ENCODE peak calls at places on chromosomes 6 and 20, in five cellular contexts. One of them, this sample, is unnamed.

GRCh38 chr20:35601021-35601973 is 14.3 kb upstream of the SPAG4 start:
- DNase-seq in heart right ventricle: peak; percentile 66
- DNase-seq in coronary artery: no peak
- DNase-seq in WTC11: peak; percentile 80
- DNase-seq in IMR-90: peak; percentile 72
- DNase-seq in this sample: no peak

GRCh38 chr6:140052757-140053729 is 678.6 kb upstream of the CITED2 start:
- DNase-seq in coronary artery: no peak
- DNase-seq in WTC11: peak; percentile 13
- DNase-seq in heart right ventricle: no peak
- DNase-seq in IMR-90: peak; percentile 59
- DNase-seq in this sample: no peak

GRCh38 chr20:63265891-63266515 is 6.6 kb upstream of the ARFGAP1 start:
- DNase-seq in coronary artery: no peak
- DNase-seq in WTC11: no peak
- DNase-seq in heart right ventricle: no peak
- DNase-seq in IMR-90: peak; percentile 43
- DNase-seq in this sample: no peak

GRCh38 chr6:24283043-24283985 is 74.5 kb downstream of the DCDC2 start:
- DNase-seq in coronary artery: no peak
- DNase-seq in WTC11: peak; percentile 74
- DNase-seq in IMR-90: peak; percentile 61
- DNase-seq in heart right ventricle: peak; percentile 66
- DNase-seq in this sample: peak; percentile 61

GRCh38 chr6:165988306-165988756 is 179.3 kb downstream of the TBXT start:
- DNase-seq in coronary artery: no peak
- DNase-seq in heart right ventricle: no peak
- DNase-seq in IMR-90: no peak
- DNase-seq in WTC11: peak; percentile 56
- DNase-seq in this sample: no peak

GRCh38 chr20:17627101-17627950 is 54.7 kb downstream of the RRBP1 start:
- DNase-seq in coronary artery: no peak
- DNase-seq in heart right ventricle: no peak
- DNase-seq in IMR-90: no peak
- DNase-seq in WTC11: no peak
- DNase-seq in this sample: no peak

GRCh38 chr20:34403908-34404307 is 40.8 kb downstream of the ITCH start:
- DNase-seq in heart right ventricle: no peak
- DNase-seq in IMR-90: no peak
- DNase-seq in coronary artery: no peak
- DNase-seq in WTC11: no peak
- DNase-seq in this sample: no peak

GRCh38 chr20:21505161-21505809 is 8.6 kb downstream of the NKX2-2 start:
- DNase-seq in WTC11: peak; percentile 94
- DNase-seq in heart right ventricle: peak; percentile 54
- DNase-seq in coronary artery: peak; percentile 73
- DNase-seq in IMR-90: peak; percentile 22
- DNase-seq in this sample: no peak

GRCh38 chr6:70396796-70397729 is 16.2 kb upstream of the FAM135A start:
- DNase-seq in coronary artery: no peak
- DNase-seq in heart right ventricle: no peak
- DNase-seq in WTC11: no peak
- DNase-seq in IMR-90: no peak
- DNase-seq in this sample: no peak

GRCh38 chr20:51345601-51346101 is 196.9 kb downstream of the NFATC2 start:
- DNase-seq in IMR-90: peak; percentile 65
- DNase-seq in coronary artery: no peak
- DNase-seq in heart right ventricle: no peak
- DNase-seq in WTC11: no peak
- DNase-seq in this sample: no peak

GRCh38 chr20:58306421-58307261 is 2.9 kb upstream of the RAB22A start:
- DNase-seq in heart right ventricle: peak; percentile 28
- DNase-seq in IMR-90: peak; percentile 76
- DNase-seq in coronary artery: no peak
- DNase-seq in WTC11: no peak
- DNase-seq in this sample: no peak

GRCh38 chr6:160030103-160030502 is 61.2 kb downstream of the IGF2R start:
- DNase-seq in coronary artery: peak; percentile 90
- DNase-seq in WTC11: no peak
- DNase-seq in heart right ventricle: peak; percentile 93
- DNase-seq in IMR-90: peak; percentile 97
- DNase-seq in this sample: no peak

GRCh38 chr20:58627212-58628072 is 23.6 kb upstream of the STX16 start:
- DNase-seq in WTC11: no peak
- DNase-seq in coronary artery: no peak
- DNase-seq in heart right ventricle: no peak
- DNase-seq in IMR-90: no peak
- DNase-seq in this sample: no peak

GRCh38 chr6:149071997-149072396 is 245.5 kb upstream of the TAB2 start:
- DNase-seq in IMR-90: no peak
- DNase-seq in heart right ventricle: no peak
- DNase-seq in coronary artery: no peak
- DNase-seq in WTC11: no peak
- DNase-seq in this sample: no peak

GRCh38 chr6:74250161-74250560 is 554.2 kb downstream of the CD109 start:
- DNase-seq in WTC11: no peak
- DNase-seq in coronary artery: no peak
- DNase-seq in IMR-90: no peak
- DNase-seq in heart right ventricle: no peak
- DNase-seq in this sample: no peak

GRCh38 chr6:128310061-128310460 is 210.3 kb downstream of the PTPRK start:
- DNase-seq in WTC11: no peak
- DNase-seq in IMR-90: peak; percentile 19
- DNase-seq in heart right ventricle: no peak
- DNase-seq in coronary artery: no peak
- DNase-seq in this sample: no peak

GRCh38 chr6:50849781-50850180 is 31.1 kb downstream of the TFAP2B start:
- DNase-seq in coronary artery: no peak
- DNase-seq in WTC11: peak; percentile 25
- DNase-seq in IMR-90: no peak
- DNase-seq in heart right ventricle: no peak
- DNase-seq in this sample: no peak

GRCh38 chr6:13412639-13413465 is 74.5 kb downstream of the GFOD1 start:
- DNase-seq in heart right ventricle: no peak
- DNase-seq in WTC11: no peak
- DNase-seq in IMR-90: no peak
- DNase-seq in coronary artery: no peak
- DNase-seq in this sample: no peak

GRCh38 chr20:57957397-57958049 is 247.7 kb upstream of the PMEPA1 start:
- DNase-seq in heart right ventricle: no peak
- DNase-seq in WTC11: no peak
- DNase-seq in IMR-90: no peak
- DNase-seq in coronary artery: no peak
- DNase-seq in this sample: no peak

DNA sequence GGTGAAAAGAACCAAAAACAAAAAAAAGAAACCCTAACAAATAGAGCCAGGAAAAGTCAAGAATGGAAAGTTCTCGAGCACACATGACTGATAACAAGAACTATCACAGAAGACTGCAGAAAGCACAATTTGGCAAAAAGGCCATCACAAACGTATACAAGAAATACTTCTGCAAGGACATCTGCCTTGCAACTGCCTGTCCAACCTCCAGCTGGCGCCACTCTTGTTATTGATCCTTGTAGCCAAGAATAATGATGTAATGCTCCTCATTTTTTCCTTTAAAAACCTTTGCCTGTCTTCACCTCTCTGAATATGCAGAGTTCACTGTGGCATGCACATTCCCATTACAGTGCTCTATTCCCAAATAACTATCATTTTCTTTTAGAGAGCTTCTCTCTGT is 87.9 kb upstream of the BMP5 start:
- DNase-seq in heart right ventricle: no peak
- DNase-seq in WTC11: peak; percentile 35
- DNase-seq in IMR-90: no peak
- DNase-seq in coronary artery: no peak
- DNase-seq in this sample: no peak
- TF ChIP-seq CTCF in heart right ventricle: no peak
- TF ChIP-seq CTCF in WTC11: no peak
- TF ChIP-seq CTCF in IMR-90: peak; percentile 15
- TF ChIP-seq CTCF in coronary artery: no peak
- TF ChIP-seq CTCF in this sample: no peak

GRCh38 chr6:33248643-33248931 is 23.1 kb downstream of the VPS52 start:
- DNase-seq in IMR-90: no peak
- DNase-seq in heart right ventricle: no peak
- DNase-seq in WTC11: no peak
- DNase-seq in coronary artery: no peak
- DNase-seq in this sample: no peak
- TF ChIP-seq CTCF in IMR-90: no peak
- TF ChIP-seq CTCF in heart right ventricle: peak; percentile 23
- TF ChIP-seq CTCF in WTC11: no peak
- TF ChIP-seq CTCF in coronary artery: no peak
- TF ChIP-seq CTCF in this sample: no peak

DNA sequence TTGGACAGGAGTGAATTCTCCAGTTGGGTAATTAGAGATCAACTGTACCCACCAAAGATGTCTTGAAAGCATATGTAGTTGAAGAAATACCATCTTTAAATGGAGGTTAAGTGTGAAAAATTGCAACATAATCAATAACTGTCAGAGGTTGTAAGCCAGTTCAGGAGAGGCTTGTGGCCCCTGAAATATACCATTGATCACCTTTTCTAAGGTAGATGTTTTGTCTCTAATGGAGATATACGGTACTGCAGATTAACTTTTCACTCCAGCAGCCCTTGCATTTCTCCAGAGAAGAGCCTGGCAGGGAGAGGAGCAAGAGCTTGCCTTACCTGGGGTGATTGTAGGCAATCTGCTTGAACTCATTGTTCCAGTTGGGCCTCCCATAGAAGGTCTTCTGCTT is 48.8 kb downstream of the NOX3 start:
- DNase-seq in coronary artery: no peak
- DNase-seq in heart right ventricle: no peak
- DNase-seq in IMR-90: no peak
- DNase-seq in WTC11: no peak
- DNase-seq in this sample: no peak
- TF ChIP-seq CTCF in coronary artery: no peak
- TF ChIP-seq CTCF in heart right ventricle: no peak
- TF ChIP-seq CTCF in IMR-90: no peak
- TF ChIP-seq CTCF in WTC11: peak; percentile 8
- TF ChIP-seq CTCF in this sample: no peak

DNA sequence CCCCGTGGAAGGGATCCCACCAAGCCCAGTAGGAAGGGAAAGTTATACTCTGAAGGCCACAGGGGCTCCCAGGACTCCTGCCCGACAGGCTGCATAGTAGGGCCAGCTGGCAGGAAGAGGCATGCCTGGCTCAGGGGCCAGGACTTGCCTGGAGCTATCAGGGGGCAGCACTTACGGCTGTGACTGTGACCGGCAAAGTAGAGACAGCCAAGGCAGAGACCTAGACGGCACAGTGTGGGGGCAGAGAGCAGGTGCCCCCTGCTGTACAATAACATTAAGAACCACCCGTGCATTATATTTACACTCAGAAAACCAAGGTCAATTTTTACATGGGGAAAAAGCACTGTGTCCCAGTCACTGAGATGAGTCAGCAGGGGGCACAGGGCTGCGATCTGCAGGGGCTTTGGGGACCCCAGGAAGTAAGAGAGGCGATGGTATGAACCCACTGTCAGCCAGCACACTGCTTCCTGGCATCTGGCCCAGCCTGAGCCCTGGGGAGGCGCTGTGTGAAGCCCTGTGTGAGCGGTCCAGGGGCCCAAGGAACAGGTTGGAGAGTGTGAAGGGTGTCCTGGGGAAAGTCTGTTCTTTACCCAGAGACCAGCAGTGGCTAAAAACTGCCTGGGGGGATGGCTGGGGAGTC is 9.9 kb downstream of the CCDC167 start:
- DNase-seq in IMR-90: no peak
- DNase-seq in WTC11: no peak
- DNase-seq in coronary artery: no peak
- DNase-seq in heart right ventricle: no peak
- DNase-seq in this sample: no peak
- TF ChIP-seq CTCF in IMR-90: peak; percentile 21
- TF ChIP-seq CTCF in WTC11: no peak
- TF ChIP-seq CTCF in coronary artery: no peak
- TF ChIP-seq CTCF in heart right ventricle: no peak
- TF ChIP-seq CTCF in this sample: peak; percentile 6

GRCh38 chr20:45452238-45452637 is 17.3 kb upstream of the WFDC2 start:
- DNase-seq in heart right ventricle: no peak
- DNase-seq in coronary artery: no peak
- DNase-seq in IMR-90: no peak
- DNase-seq in WTC11: no peak
- DNase-seq in this sample: no peak

GRCh38 chr20:45459606-45460005 is 9.9 kb upstream of the WFDC2 start:
- DNase-seq in heart right ventricle: no peak
- DNase-seq in IMR-90: peak; percentile 3
- DNase-seq in WTC11: no peak
- DNase-seq in coronary artery: no peak
- DNase-seq in this sample: no peak

GRCh38 chr20:45461225-45461624 is 8.3 kb upstream of the WFDC2 start:
- DNase-seq in WTC11: no peak
- DNase-seq in coronary artery: no peak
- DNase-seq in IMR-90: no peak
- DNase-seq in heart right ventricle: no peak
- DNase-seq in this sample: no peak

GRCh38 chr20:45452772-45453171 is 16.8 kb upstream of the WFDC2 start:
- DNase-seq in IMR-90: no peak
- DNase-seq in WTC11: no peak
- DNase-seq in coronary artery: no peak
- DNase-seq in heart right ventricle: no peak
- DNase-seq in this sample: no peak

DNA sequence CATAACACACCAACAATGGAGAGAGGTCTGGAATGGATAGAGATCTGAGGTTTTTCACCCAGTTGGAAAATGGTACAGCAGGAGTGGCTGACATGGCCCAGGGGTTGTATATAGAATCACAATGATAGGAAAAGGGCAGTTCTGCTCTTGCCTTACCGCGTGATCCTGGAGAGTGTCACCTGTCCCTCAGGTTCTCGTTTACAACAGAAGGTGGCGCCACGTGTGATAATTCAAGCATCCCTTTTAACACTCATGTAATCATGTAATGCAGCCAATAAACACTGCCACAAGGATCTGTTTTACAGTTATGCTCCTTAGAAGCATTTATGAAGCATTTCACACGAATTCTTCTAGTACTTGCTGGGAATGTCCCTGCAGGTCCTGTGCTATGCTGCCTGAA is 12.9 kb upstream of the WFDC2 start:
- DNase-seq in coronary artery: no peak
- DNase-seq in WTC11: peak; percentile 61
- DNase-seq in IMR-90: no peak
- DNase-seq in heart right ventricle: no peak
- DNase-seq in this sample: no peak
- TF ChIP-seq CTCF in coronary artery: no peak
- TF ChIP-seq CTCF in WTC11: no peak
- TF ChIP-seq CTCF in IMR-90: no peak
- TF ChIP-seq CTCF in heart right ventricle: no peak
- TF ChIP-seq CTCF in this sample: peak; percentile 41

GRCh38 chr6:64507661-64508060 is 872.1 kb downstream of the PHF3 start:
- DNase-seq in WTC11: no peak
- DNase-seq in heart right ventricle: no peak
- DNase-seq in IMR-90: no peak
- DNase-seq in coronary artery: no peak
- DNase-seq in this sample: no peak
- TF ChIP-seq CTCF in WTC11: no peak
- TF ChIP-seq CTCF in heart right ventricle: no peak
- TF ChIP-seq CTCF in IMR-90: no peak
- TF ChIP-seq CTCF in coronary artery: no peak
- TF ChIP-seq CTCF in this sample: no peak

DNA sequence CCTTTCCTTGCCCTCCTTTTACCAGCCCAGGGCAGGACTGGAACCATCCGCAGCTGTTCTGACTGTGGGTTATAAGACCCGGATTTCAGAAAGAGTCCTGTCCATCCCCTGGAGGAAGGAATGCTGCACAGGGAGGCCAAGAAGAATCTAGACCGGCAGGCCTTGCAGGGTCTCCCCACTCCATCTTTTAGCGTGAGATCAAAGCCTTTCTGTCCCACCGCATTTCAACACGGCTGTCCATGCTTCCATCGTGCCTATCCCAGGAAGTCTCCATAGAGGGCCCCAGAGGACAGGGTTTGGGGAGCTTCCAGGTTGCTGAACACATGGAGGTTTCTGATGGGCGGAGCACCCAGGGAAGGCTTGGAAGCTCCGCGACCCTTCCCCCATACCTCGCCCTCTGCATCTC is 79.3 kb upstream of the AGPAT4 start:
- DNase-seq in coronary artery: no peak
- DNase-seq in WTC11: peak; percentile 81
- DNase-seq in IMR-90: no peak
- DNase-seq in heart right ventricle: no peak
- DNase-seq in this sample: no peak
- TF ChIP-seq CTCF in coronary artery: no peak
- TF ChIP-seq CTCF in WTC11: peak; percentile 55
- TF ChIP-seq CTCF in IMR-90: no peak
- TF ChIP-seq CTCF in heart right ventricle: peak; percentile 35
- TF ChIP-seq CTCF in this sample: no peak